ENCODE peak calls at places on chromosomes 2 and 18, in four cellular contexts. One of them, this sample, is unnamed.

GRCh38 chr2:178747767-178748166 is 59.5 kb downstream of the TTN start:
- DNase-seq in mesendoderm: no peak
- DNase-seq in neuronal stem cell: no peak
- DNase-seq in IMR-90: peak; percentile 7
- DNase-seq in this sample: no peak

GRCh38 chr2:66897676-66898280 is 462.9 kb downstream of the MEIS1 start:
- DNase-seq in IMR-90: peak; percentile 75
- DNase-seq in neuronal stem cell: no peak
- DNase-seq in mesendoderm: no peak
- DNase-seq in this sample: no peak

GRCh38 chr18:13279181-13280065 is 60.9 kb downstream of the LDLRAD4 start:
- DNase-seq in IMR-90: no peak
- DNase-seq in neuronal stem cell: no peak
- DNase-seq in mesendoderm: peak; percentile 76
- DNase-seq in this sample: no peak

GRCh38 chr2:30897539-30897938 is 90.3 kb upstream of the CAPN13 start:
- DNase-seq in mesendoderm: no peak
- DNase-seq in IMR-90: no peak
- DNase-seq in neuronal stem cell: no peak
- DNase-seq in this sample: no peak

GRCh38 chr2:234446404-234447076 is 50.3 kb downstream of the ARL4C start:
- DNase-seq in IMR-90: no peak
- DNase-seq in mesendoderm: no peak
- DNase-seq in neuronal stem cell: no peak
- DNase-seq in this sample: no peak

GRCh38 chr2:209685963-209686362 is 85.7 kb upstream of the UNC80 start:
- DNase-seq in neuronal stem cell: no peak
- DNase-seq in mesendoderm: no peak
- DNase-seq in IMR-90: no peak
- DNase-seq in this sample: no peak

GRCh38 chr2:219309278-219309677 is at the start of gene PTPRN:
- DNase-seq in mesendoderm: peak; percentile 87
- DNase-seq in neuronal stem cell: peak; percentile 30
- DNase-seq in IMR-90: peak; percentile 87
- DNase-seq in this sample: peak; percentile 92

GRCh38 chr18:2823966-2824365 is 22.8 kb upstream of the EMILIN2 start:
- DNase-seq in neuronal stem cell: no peak
- DNase-seq in IMR-90: no peak
- DNase-seq in mesendoderm: no peak
- DNase-seq in this sample: no peak

GRCh38 chr2:142190805-142191204 is 60.0 kb upstream of the LRP1B start:
- DNase-seq in neuronal stem cell: no peak
- DNase-seq in IMR-90: peak; percentile 21
- DNase-seq in mesendoderm: peak; percentile 37
- DNase-seq in this sample: peak; percentile 22

GRCh38 chr2:206086683-206087350 is 843 bp upstream of the INO80D start:
- DNase-seq in neuronal stem cell: no peak
- DNase-seq in IMR-90: no peak
- DNase-seq in mesendoderm: no peak
- DNase-seq in this sample: no peak

GRCh38 chr2:149559341-149560068 is 28.1 kb downstream of the MMADHC start:
- DNase-seq in IMR-90: no peak
- DNase-seq in neuronal stem cell: no peak
- DNase-seq in mesendoderm: peak; percentile 40
- DNase-seq in this sample: peak; percentile 38

GRCh38 chr18:57859314-57859713 is 56.2 kb upstream of the ATP8B1 start:
- DNase-seq in IMR-90: no peak
- DNase-seq in neuronal stem cell: no peak
- DNase-seq in mesendoderm: peak; percentile 68
- DNase-seq in this sample: peak; percentile 41

GRCh38 chr2:100840519-100840918 is 20.6 kb downstream of the NPAS2 start:
- DNase-seq in mesendoderm: no peak
- DNase-seq in IMR-90: no peak
- DNase-seq in neuronal stem cell: no peak
- DNase-seq in this sample: no peak

GRCh38 chr2:125227843-125228392 is 1202.8 kb downstream of the CNTNAP5 start:
- DNase-seq in IMR-90: no peak
- DNase-seq in mesendoderm: peak; percentile 37
- DNase-seq in neuronal stem cell: no peak
- DNase-seq in this sample: no peak

GRCh38 chr2:3079466-3079865 is 298.2 kb downstream of the EIPR1 start:
- DNase-seq in neuronal stem cell: no peak
- DNase-seq in IMR-90: no peak
- DNase-seq in mesendoderm: no peak
- DNase-seq in this sample: no peak

GRCh38 chr2:47512581-47513083 is 109.7 kb downstream of the MSH2 start:
- DNase-seq in IMR-90: peak; percentile 64
- DNase-seq in mesendoderm: peak; percentile 79
- DNase-seq in neuronal stem cell: no peak
- DNase-seq in this sample: no peak

GRCh38 chr2:51662187-51662586 is 630.3 kb upstream of the NRXN1 start:
- DNase-seq in IMR-90: no peak
- DNase-seq in neuronal stem cell: no peak
- DNase-seq in mesendoderm: peak; percentile 14
- DNase-seq in this sample: no peak

GRCh38 chr2:191115391-191115790 is 35.4 kb downstream of the STAT4 start:
- DNase-seq in neuronal stem cell: no peak
- DNase-seq in mesendoderm: no peak
- DNase-seq in IMR-90: peak; percentile 18
- DNase-seq in this sample: no peak

GRCh38 chr2:222523783-222524544 is 99.6 kb downstream of the SGPP2 start:
- DNase-seq in IMR-90: no peak
- DNase-seq in mesendoderm: no peak
- DNase-seq in neuronal stem cell: no peak
- DNase-seq in this sample: no peak

GRCh38 chr2:149849133-149849532 is 261.6 kb upstream of the MMADHC start:
- DNase-seq in mesendoderm: no peak
- DNase-seq in IMR-90: no peak
- DNase-seq in neuronal stem cell: no peak
- DNase-seq in this sample: no peak

GRCh38 chr18:12293831-12294230 is 14.2 kb upstream of the TUBB6 start:
- DNase-seq in neuronal stem cell: no peak
- DNase-seq in IMR-90: no peak
- DNase-seq in mesendoderm: no peak
- DNase-seq in this sample: no peak

GRCh38 chr18:75253784-75254183 is 43.2 kb downstream of the TSHZ1 start:
- DNase-seq in IMR-90: peak; percentile 16
- DNase-seq in neuronal stem cell: no peak
- DNase-seq in mesendoderm: no peak
- DNase-seq in this sample: no peak

GRCh38 chr2:100640329-100641114 is 77.7 kb downstream of the PDCL3 start:
- DNase-seq in IMR-90: no peak
- DNase-seq in mesendoderm: no peak
- DNase-seq in neuronal stem cell: no peak
- DNase-seq in this sample: no peak

GRCh38 chr2:54724150-54724559 is 693 bp downstream of the EML6 start:
- DNase-seq in neuronal stem cell: no peak
- DNase-seq in IMR-90: no peak
- DNase-seq in mesendoderm: no peak
- DNase-seq in this sample: no peak

GRCh38 chr2:56474412-56475158 is 290.8 kb downstream of the CCDC85A start:
- DNase-seq in neuronal stem cell: no peak
- DNase-seq in IMR-90: no peak
- DNase-seq in mesendoderm: no peak
- DNase-seq in this sample: no peak

DNA sequence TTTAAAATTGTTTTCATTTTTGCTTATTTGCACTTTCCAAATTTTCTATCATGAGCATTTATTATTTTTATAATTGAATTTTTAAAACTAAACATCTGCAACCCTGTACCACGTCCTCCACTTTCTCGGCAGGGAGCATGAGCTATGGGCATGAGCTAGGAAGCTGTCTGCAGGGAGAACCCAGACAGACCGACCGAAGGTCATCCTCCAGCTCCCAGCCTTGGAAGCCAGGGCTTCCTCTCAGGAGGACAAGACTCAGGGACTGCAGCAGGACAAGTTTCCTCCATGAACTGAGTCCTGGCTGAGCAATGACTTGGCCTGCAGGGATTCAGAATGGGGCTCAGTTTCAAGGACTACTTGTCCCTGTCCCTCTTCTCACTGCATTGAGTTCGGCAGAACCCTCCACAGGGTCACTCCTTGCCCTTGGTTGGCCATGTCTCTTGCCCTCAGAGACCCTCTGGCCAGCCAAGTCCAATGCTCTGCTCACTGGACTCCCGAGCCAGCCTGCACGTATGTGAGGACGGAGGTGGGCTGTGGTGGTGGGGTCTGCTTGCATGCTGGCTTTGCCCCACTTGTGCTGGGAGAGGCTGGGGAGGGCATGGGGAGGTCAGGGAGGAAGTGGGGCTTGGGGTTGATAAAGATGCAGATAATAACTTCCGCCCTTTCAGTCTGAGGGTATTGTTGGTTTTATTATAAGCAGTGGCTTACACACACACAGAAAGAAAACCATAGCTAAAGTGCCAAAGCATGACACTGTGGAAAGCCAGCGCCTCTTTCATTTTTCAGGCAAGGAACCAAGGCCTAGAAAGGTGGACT is 6.6 kb downstream of the NMUR1 start:
- DNase-seq in IMR-90: no peak
- DNase-seq in neuronal stem cell: no peak
- DNase-seq in mesendoderm: no peak
- DNase-seq in this sample: no peak
- H3K23ac ChIP-seq in IMR-90: peak overlapping the region; percentile 10
- H3K23ac ChIP-seq in neuronal stem cell: no peak overlapping the region
- H3K23ac ChIP-seq in mesendoderm: no peak overlapping the region
- H3K23ac ChIP-seq in this sample: no peak overlapping the region

GRCh38 chr2:28401411-28401810 is 8.8 kb downstream of the FOSL2 start:
- DNase-seq in neuronal stem cell: no peak
- DNase-seq in IMR-90: no peak
- DNase-seq in mesendoderm: no peak
- DNase-seq in this sample: no peak

GRCh38 chr2:28401948-28402550 is 9.4 kb downstream of the FOSL2 start:
- DNase-seq in neuronal stem cell: no peak
- DNase-seq in IMR-90: no peak
- DNase-seq in mesendoderm: no peak
- DNase-seq in this sample: no peak

GRCh38 chr2:28399946-28400345 is 7.3 kb downstream of the FOSL2 start:
- DNase-seq in mesendoderm: no peak
- DNase-seq in IMR-90: no peak
- DNase-seq in neuronal stem cell: no peak
- DNase-seq in this sample: no peak

GRCh38 chr2:28400434-28400833 is 7.8 kb downstream of the FOSL2 start:
- DNase-seq in mesendoderm: no peak
- DNase-seq in neuronal stem cell: no peak
- DNase-seq in IMR-90: no peak
- DNase-seq in this sample: no peak

DNA sequence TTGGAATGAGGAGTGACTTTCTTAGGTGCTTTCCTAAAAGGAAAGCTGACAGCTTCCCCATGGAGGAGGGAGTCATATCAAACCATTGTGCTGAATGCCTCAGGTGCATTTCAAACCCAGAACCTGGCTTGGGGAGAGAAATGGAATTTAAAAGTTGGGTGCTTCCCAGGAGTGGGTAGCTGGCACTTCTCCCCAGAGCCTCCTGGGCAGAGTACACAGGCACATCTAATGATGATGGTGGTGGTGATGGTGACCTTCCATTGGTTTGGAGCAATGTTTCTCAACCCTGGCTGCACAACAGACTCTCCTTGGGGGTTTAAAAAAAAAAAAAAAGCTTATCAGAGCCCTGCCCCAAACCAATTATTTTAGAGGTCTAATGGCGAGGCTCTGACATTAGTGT is 8.3 kb downstream of the FOSL2 start:
- DNase-seq in IMR-90: no peak
- DNase-seq in mesendoderm: no peak
- DNase-seq in neuronal stem cell: no peak
- DNase-seq in this sample: no peak
- H3K27ac ChIP-seq in IMR-90: no peak overlapping the region
- H3K27ac ChIP-seq in mesendoderm: no peak overlapping the region
- H3K27ac ChIP-seq in neuronal stem cell: no peak overlapping the region
- H3K27ac ChIP-seq in this sample: no peak overlapping the region

DNA sequence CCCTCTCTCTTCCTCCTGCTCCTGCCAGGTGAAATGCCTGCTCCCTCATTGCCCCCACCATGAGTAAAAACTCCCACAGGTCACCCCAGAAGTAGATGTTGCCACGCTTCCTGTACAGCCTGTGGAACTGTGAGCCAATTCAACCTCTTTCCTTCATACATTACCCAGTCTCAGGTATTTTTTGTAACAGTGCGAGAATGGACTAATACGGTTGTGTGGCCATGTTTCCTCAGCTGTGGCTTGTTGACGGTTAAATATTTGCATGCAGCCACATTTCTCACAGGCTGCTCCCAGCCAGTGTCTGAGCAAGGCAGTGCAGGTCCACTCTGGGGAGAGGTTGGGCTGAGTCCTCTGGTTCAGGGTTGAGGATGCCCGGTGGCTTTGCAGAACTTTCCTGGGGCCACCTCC is 27.8 kb upstream of the COPS8 start:
- DNase-seq in IMR-90: no peak
- DNase-seq in mesendoderm: no peak
- DNase-seq in neuronal stem cell: no peak
- DNase-seq in this sample: no peak
- H3K4me1 ChIP-seq in IMR-90: peaks cover 4% of the 10 kb centered on the region
- H3K4me1 ChIP-seq in mesendoderm: peaks cover 2% of the 10 kb centered on the region
- H3K4me1 ChIP-seq in neuronal stem cell: peaks cover 7% of the 10 kb centered on the region
- H3K4me1 ChIP-seq in this sample: no peaks in the 10 kb centered on the region

GRCh38 chr2:65053199-65053598 is 3.0 kb upstream of the CEP68 start:
- DNase-seq in neuronal stem cell: no peak
- DNase-seq in mesendoderm: no peak
- DNase-seq in IMR-90: no peak
- DNase-seq in this sample: no peak
- H3K23ac ChIP-seq in neuronal stem cell: no peak overlapping the region
- H3K23ac ChIP-seq in mesendoderm: no peak overlapping the region
- H3K23ac ChIP-seq in IMR-90: no peak overlapping the region
- H3K23ac ChIP-seq in this sample: no peak overlapping the region